ENCODE peak calls at places on chromosomes 6 and 20, in nine cellular contexts. L is pancreas; B is upper lobe of right lung; O is lower lobe of right lung; G is CD8-positive, alpha-beta T cell; W is ovary; U is kidney; F is progenitor cell of endocrine pancreas; E is A549. Y is an unnamed sample.
A peak's percentile ranks its signal among the peaks of the same experiment; 100 is the strongest.

GRCh38 chr20:39266989-39267388 is 304.8 kb downstream of the DHX35 start:
- DNase-seq in L (no peak), B (no peak), O (no peak), G (no peak), W (no peak), U (no peak), F (no peak), E (no peak), Y (no peak)

GRCh38 chr6:77457720-77458349 is 5.5 kb downstream of the HTR1B start:
- DNase-seq in L (peak; percentile 40), B (no peak), O (peak; percentile 47), G (peak; percentile 15), W (peak; percentile 67), U (no peak), F (peak; percentile 64), E (peak; percentile 31), Y (peak; percentile 79)

GRCh38 chr6:79702701-79703100 is 71.6 kb downstream of the SH3BGRL2 start:
- DNase-seq in L (no peak), B (no peak), O (no peak), G (peak; percentile 58), W (no peak), U (no peak), F (no peak), E (no peak), Y (no peak)

GRCh38 chr6:105509506-105510331 is 106.8 kb upstream of the PREP start:
- DNase-seq in L (no peak), B (no peak), O (no peak), G (no peak), W (peak; percentile 26), U (no peak), F (no peak), E (no peak), Y (no peak)

GRCh38 chr20:12970372-12970821 is 38.4 kb upstream of the SPTLC3 start:
- DNase-seq in L (no peak), B (no peak), O (no peak), G (no peak), W (no peak), U (no peak), F (no peak), E (peak; percentile 20), Y (no peak)

GRCh38 chr20:50776122-50776795 is 18.6 kb upstream of the BCAS4 start:
- DNase-seq in L (no peak), B (peak; percentile 25), O (no peak), G (no peak), W (peak; percentile 2), U (peak; percentile 37), F (no peak), E (no peak), Y (no peak)

GRCh38 chr6:98977606-98978292 is 30.0 kb upstream of the FBXL4 start:
- DNase-seq in L (no peak), B (no peak), O (no peak), G (no peak), W (no peak), U (no peak), F (no peak), E (no peak), Y (no peak)

GRCh38 chr6:165800337-165800736 is 137.3 kb upstream of the PDE10A start:
- DNase-seq in L (no peak), B (no peak), O (no peak), G (no peak), W (no peak), U (no peak), F (no peak), E (no peak), Y (no peak)

GRCh38 chr6:53544050-53544499 is 826 bp downstream of the GCLC start:
- DNase-seq in L (peak; percentile 11), B (no peak), O (no peak), G (no peak), W (no peak), U (no peak), F (no peak), E (no peak), Y (peak; percentile 46)

GRCh38 chr6:43246301-43247114 is 3.2 kb downstream of the TTBK1 start:
- DNase-seq in L (peak; percentile 76), B (peak; percentile 90), O (peak; percentile 90), G (no peak), W (no peak), U (peak; percentile 94), F (peak; percentile 61), E (peak; percentile 35), Y (no peak)

GRCh38 chr20:38804682-38805501 is 605 bp upstream of the PPP1R16B start:
- DNase-seq in L (no peak), B (no peak), O (peak; percentile 51), G (peak; percentile 77), W (no peak), U (peak; percentile 81), F (no peak), E (no peak), Y (no peak)

GRCh38 chr20:22576273-22576672 is 8.1 kb downstream of the FOXA2 start:
- DNase-seq in L (no peak), B (no peak), O (no peak), G (no peak), W (no peak), U (no peak), F (no peak), E (no peak), Y (no peak)

GRCh38 chr6:22544469-22544868 is 24.9 kb upstream of the HDGFL1 start:
- DNase-seq in L (no peak), B (no peak), O (no peak), G (no peak), W (no peak), U (no peak), F (no peak), E (no peak), Y (no peak)

GRCh38 chr6:127630800-127631199 is 53.8 kb downstream of the C6orf58 start:
- DNase-seq in L (no peak), B (no peak), O (no peak), G (no peak), W (no peak), U (no peak), F (no peak), E (no peak), Y (no peak)

GRCh38 chr6:13091192-13091591 is 237.1 kb downstream of the TBC1D7 start:
- DNase-seq in L (peak; percentile 26), B (no peak), O (no peak), G (no peak), W (no peak), U (no peak), F (no peak), E (no peak), Y (no peak)

DNA sequence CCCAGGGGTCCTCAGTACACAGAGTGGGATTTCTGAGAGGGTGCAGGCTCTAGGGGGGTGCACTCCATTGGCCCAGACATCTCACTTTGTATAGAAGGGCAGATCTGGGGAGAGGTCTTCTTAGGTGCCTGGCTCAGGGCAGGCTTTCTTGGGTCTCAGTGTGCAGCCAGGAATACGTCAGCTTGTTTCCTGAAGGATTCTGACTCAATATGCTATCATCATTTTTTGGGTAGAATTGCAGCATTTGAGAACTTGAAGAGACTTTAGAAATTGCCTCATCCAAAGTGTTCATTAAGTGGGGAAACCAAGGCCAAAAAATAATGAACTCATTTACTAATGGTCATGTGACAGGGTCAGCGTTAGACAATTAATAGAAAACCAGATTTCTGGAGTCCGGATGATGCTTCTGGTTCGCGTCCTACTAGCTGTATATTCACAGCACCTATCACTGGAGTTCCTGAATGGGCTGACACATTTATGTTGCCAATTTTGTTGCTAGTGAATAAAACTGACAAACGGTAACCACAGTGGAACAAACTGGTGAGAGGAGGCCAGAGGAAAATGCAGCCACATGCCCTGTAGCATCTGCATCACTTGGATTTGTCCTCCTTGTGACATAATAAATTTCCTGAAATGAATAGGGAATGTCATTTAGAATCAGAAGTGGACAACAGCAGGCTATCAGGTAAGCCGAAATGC is 238.9 kb downstream of the TBC1D7 start:
- DNase-seq in L (no peak), B (no peak), O (no peak), G (no peak), W (no peak), U (no peak), F (no peak), E (no peak), Y (no peak)
- TF ChIP-seq CTCF in L (no peak), B (no peak), O (no peak), G (no peak), W (no peak), U (no peak), F (no peak), E (no peak), Y (no peak)

GRCh38 chr6:29831776-29832175 is 4.2 kb downstream of the HLA-G start:
- DNase-seq in L (no peak), B (no peak), O (no peak), G (no peak), W (no peak), U (no peak), F (no peak), E (no peak), Y (no peak)
- TF ChIP-seq CTCF in L (no peak), B (no peak), O (no peak), G (no peak), W (no peak), U (no peak), F (no peak), E (no peak), Y (no peak)

GRCh38 chr6:151656392-151656791 is 151.1 kb upstream of the ESR1 start:
- DNase-seq in L (no peak), B (no peak), O (no peak), G (no peak), W (no peak), U (no peak), F (no peak), E (no peak), Y (no peak)

GRCh38 chr6:151655099-151655498 is 152.4 kb upstream of the ESR1 start:
- DNase-seq in L (no peak), B (no peak), O (no peak), G (no peak), W (no peak), U (no peak), F (no peak), E (no peak), Y (no peak)

GRCh38 chr6:151651639-151652038 is 155.8 kb upstream of the ESR1 start:
- DNase-seq in L (no peak), B (no peak), O (no peak), G (no peak), W (no peak), U (no peak), F (no peak), E (no peak), Y (no peak)

GRCh38 chr6:151649835-151650234 is 156.0 kb downstream of the CCDC170 start:
- DNase-seq in L (no peak), B (no peak), O (no peak), G (no peak), W (no peak), U (no peak), F (no peak), E (no peak), Y (no peak)

DNA sequence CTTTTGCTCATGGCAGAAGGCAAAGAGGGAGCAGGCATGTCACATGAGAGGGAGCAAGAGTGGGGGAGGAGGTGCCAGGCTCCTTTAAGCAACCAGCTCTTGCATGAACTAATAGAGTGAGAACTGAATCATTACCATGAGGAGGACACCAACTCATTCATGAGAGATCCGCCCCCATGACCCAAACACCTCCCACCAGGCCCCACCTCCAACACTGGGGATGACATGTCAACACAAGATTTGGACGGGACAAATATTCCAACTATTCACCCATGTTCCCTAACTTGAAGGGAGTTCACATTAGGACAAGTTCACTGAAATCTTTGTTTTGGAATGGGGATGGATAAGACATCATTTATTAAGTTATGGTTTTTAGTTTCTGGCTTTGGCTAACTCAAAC is 155.1 kb upstream of the ESR1 start:
- DNase-seq in L (no peak), B (no peak), O (no peak), G (no peak), W (no peak), U (peak; percentile 77), F (no peak), E (no peak), Y (no peak)
- TF ChIP-seq CTCF in L (no peak), B (no peak), O (no peak), G (no peak), W (no peak), U (no peak), F (no peak), E (no peak), Y (no peak)

GRCh38 chr6:158661156-158661555 is 11.3 kb downstream of the SYTL3 start:
- DNase-seq in L (no peak), B (no peak), O (no peak), G (no peak), W (no peak), U (no peak), F (no peak), E (no peak), Y (no peak)
- TF ChIP-seq CTCF in L (no peak), B (no peak), O (peak; percentile 7), G (no peak), W (no peak), U (no peak), F (peak; percentile 32), E (no peak), Y (no peak)